ENCODE peak calls at places on chromosomes 3 and 15, in eight cellular contexts. I, E, Q, U, N, K, O and B are unnamed samples.
A peak's percentile ranks its signal among the peaks of the same experiment; 100 is the strongest.

GRCh38 chr3:42662037-42662812 is 8.7 kb downstream of the ZBTB47 start:
- DNase-seq in K (no peak), Q (no peak), E (no peak), N (no peak), I (no peak), O (no peak), U (no peak), B (no peak)

GRCh38 chr3:171428321-171428787 is 31.9 kb downstream of the TNIK start:
- DNase-seq in Q (no peak), E (no peak), O (no peak), N (no peak), U (no peak), I (no peak), K (no peak), B (no peak)

GRCh38 chr15:81120069-81120468 is 14.0 kb upstream of the CFAP161 start:
- DNase-seq in Q (no peak), N (no peak), I (no peak), E (no peak), K (no peak), O (no peak), U (no peak), B (no peak)

GRCh38 chr15:93974804-93975481 is 256.4 kb upstream of the MCTP2 start:
- DNase-seq in Q (no peak), I (peak; percentile 33), N (no peak), O (no peak), U (no peak), E (no peak), K (no peak), B (no peak)

GRCh38 chr15:25670025-25670554 is 193.0 kb downstream of the ATP10A start:
- DNase-seq in O (no peak), U (peak; percentile 77), N (peak; percentile 31), I (peak; percentile 50), Q (no peak), E (no peak), K (peak; percentile 60), B (no peak)

GRCh38 chr15:34993413-34993812 is 5.3 kb upstream of the ZNF770 start:
- DNase-seq in I (no peak), N (no peak), O (no peak), Q (no peak), U (no peak), K (no peak), E (no peak), B (no peak)

GRCh38 chr3:9810357-9810726 is 280 bp downstream of the TTLL3 start:
- DNase-seq in K (no peak), I (no peak), O (no peak), U (no peak), N (no peak), Q (no peak), E (no peak), B (no peak)

GRCh38 chr15:72474912-72475601 is 927 bp downstream of the ARIH1 start:
- DNase-seq in Q (peak; percentile 95), K (peak; percentile 82), N (peak; percentile 78), I (peak; percentile 69), O (peak; percentile 75), U (peak; percentile 87), E (peak; percentile 89), B (peak; percentile 73)

GRCh38 chr3:39101022-39101689 is 6.3 kb downstream of the GORASP1 start:
- DNase-seq in U (no peak), N (peak; percentile 39), E (no peak), O (peak; percentile 62), K (no peak), Q (peak; percentile 85), I (no peak), B (no peak)

GRCh38 chr3:110938629-110939028 is 133.0 kb upstream of the NECTIN3 start:
- DNase-seq in Q (no peak), E (no peak), N (no peak), O (no peak), I (no peak), U (no peak), K (no peak), B (no peak)

GRCh38 chr15:40286061-40286532 is 3.2 kb upstream of the ANKRD63 start:
- DNase-seq in Q (no peak), K (no peak), I (no peak), N (no peak), U (no peak), E (no peak), O (no peak), B (no peak)

GRCh38 chr15:40287968-40288367 is 5.1 kb upstream of the ANKRD63 start:
- DNase-seq in E (no peak), K (no peak), O (no peak), U (no peak), I (no peak), Q (no peak), N (no peak), B (no peak)

GRCh38 chr15:40285151-40285898 is 2.5 kb upstream of the ANKRD63 start:
- DNase-seq in K (no peak), U (no peak), I (no peak), Q (no peak), E (no peak), O (no peak), N (no peak), B (no peak)

GRCh38 chr15:40289140-40289775 is 6.4 kb upstream of the ANKRD63 start:
- DNase-seq in K (no peak), N (peak; percentile 84), Q (no peak), O (no peak), I (no peak), U (no peak), E (no peak), B (no peak)

DNA sequence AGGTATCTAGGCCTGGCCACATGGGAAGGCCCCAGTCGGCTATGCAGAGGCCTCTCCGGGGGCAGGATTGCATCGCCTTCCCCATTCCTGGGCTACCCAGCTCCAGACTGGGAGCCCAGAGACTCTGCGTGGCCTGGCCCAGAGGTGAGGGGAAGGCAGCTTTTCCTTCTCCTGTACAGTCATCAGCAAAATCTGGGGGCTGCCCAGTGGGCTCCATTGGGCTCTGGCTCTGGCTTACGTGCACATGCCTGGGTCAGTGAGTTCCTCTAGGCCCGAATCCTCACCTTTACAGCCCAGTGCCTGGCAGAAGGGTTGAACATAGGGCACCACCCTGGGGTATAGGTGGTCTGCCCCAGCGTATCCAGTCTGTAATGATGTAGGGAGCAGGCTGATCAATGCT is 3.9 kb upstream of the ANKRD63 start:
- DNase-seq in N (no peak), Q (no peak), I (no peak), U (no peak), E (no peak), O (no peak), K (no peak), B (no peak)
- H3K27me3 ChIP-seq in N (peaks cover 21% of the 10 kb centered on the region), Q (peaks cover 22% of the 10 kb centered on the region), I (peaks cover 27% of the 10 kb centered on the region), U (peaks cover 11% of the 10 kb centered on the region), E (peaks cover 26% of the 10 kb centered on the region), O (peaks cover 18% of the 10 kb centered on the region), K (peaks cover 52% of the 10 kb centered on the region), B (peaks cover 9% of the 10 kb centered on the region)

DNA sequence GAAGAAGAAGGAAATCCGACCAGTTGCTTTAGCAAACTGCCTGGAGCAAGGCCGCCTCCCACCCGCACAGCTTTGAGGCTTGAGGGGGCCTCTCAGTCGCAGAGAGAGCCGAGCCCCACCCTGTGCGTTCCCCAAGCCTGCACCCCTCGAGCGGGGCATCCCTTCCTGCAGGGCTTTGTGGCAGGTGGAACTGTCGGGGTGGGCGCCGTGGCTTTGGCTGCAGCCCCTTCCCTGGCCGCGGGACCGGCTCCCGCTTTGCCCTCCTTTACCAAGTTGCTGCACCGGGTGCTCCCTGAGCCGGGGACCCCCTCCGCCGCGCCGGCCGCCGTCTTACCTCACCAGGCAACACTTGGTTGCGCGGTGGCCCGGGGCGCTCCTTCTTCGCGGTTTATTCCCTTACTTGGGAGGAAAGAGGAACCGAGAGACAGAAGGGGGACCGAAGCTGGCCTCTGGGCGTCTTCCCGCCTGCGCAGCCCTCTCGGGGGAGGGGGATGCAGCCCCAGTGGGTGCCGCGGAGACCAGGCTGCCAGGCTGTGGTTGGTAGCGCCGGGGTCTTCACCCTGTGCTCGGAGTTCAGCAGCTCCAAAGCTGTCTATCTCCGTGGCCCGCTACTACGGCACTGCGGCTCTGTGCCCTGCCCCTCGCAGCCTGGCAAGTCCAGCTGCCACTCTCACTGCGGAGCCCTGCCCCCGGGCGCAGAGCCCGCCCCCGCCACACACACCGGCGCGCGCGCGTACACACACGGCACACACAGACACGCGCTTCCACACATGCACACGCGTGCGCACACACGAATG is at the start of gene DGKG:
- DNase-seq in K (peak; percentile 66), Q (peak; percentile 93), O (peak; percentile 65), E (peak; percentile 80), I (no peak), N (peak; percentile 19), U (peak; percentile 76), B (no peak)
- H3K4me3 ChIP-seq in K (peak within 1 kb of the TSS; percentile 22), Q (peak within 1 kb of the TSS; percentile 54), O (peak within 1 kb of the TSS; percentile 38), E (peak within 1 kb of the TSS; percentile 59), I (peak within 1 kb of the TSS; percentile 44), N (peak within 1 kb of the TSS; percentile 29), U (peak within 1 kb of the TSS; percentile 82), B (peak within 1 kb of the TSS; percentile 22)

GRCh38 chr15:70293138-70293537 is 195.4 kb upstream of the TLE3 start:
- DNase-seq in N (no peak), I (no peak), K (no peak), Q (no peak), O (no peak), E (no peak), U (no peak), B (no peak)

GRCh38 chr15:70294906-70295305 is 197.2 kb upstream of the TLE3 start:
- DNase-seq in N (no peak), I (no peak), O (no peak), U (no peak), Q (no peak), K (no peak), E (no peak), B (no peak)

GRCh38 chr15:70291696-70292510 is 194.2 kb upstream of the TLE3 start:
- DNase-seq in E (no peak), I (no peak), N (no peak), O (no peak), U (no peak), K (no peak), Q (no peak), B (no peak)

GRCh38 chr15:70292511-70292760 is 194.7 kb upstream of the TLE3 start:
- DNase-seq in N (no peak), E (no peak), I (no peak), O (no peak), K (no peak), U (no peak), Q (no peak), B (no peak)

DNA sequence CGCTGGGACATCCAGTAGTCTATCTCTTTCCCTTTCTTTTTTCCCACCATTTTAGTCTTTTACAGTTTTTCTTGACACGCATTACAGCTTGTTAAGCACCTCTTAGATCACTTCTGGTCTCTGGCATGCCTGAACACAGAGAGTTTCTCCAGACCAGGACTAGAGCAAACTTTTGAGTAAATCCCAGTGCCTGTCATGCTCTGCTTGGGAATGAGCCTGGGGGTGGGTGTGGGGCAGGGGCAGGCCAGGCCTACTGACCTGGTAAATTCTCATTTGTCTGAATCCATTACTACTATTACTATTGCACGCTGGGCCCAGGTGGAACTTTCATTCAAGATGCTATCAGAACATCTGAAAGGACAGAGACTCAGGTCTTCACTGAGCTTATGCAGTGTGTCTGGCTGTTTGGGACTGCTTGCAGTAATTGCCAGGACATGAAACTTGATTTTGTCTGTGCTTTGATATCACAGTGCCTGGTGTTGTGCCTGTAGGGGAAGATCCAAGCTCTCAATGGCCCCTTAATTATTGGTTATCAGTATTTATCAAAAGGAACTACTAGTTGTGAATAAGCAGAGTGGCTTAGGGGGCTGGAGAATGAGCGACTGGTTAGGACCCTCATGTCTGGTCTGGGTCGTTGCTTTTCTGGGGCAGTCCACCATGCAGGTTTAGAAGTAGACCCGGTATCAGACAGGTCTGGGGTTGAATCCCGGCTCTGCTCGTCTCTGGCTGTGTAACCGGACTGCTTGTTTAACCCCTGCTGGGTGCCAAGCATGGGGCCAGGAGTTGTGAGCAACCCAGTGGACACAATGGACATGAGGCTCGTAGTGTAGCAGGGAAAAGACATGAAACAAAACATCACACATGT is 196.1 kb upstream of the TLE3 start:
- DNase-seq in N (no peak), Q (no peak), U (no peak), E (no peak), I (no peak), K (no peak), O (no peak), B (no peak)
- H3K27me3 ChIP-seq in N (no peaks in the 10 kb centered on the region), Q (no peaks in the 10 kb centered on the region), U (no peaks in the 10 kb centered on the region), E (no peaks in the 10 kb centered on the region), I (peaks cover 2% of the 10 kb centered on the region), K (no peaks in the 10 kb centered on the region), O (no peaks in the 10 kb centered on the region), B (no peaks in the 10 kb centered on the region)

GRCh38 chr3:142026333-142026732 is 123.0 kb downstream of the TFDP2 start:
- DNase-seq in N (no peak), Q (no peak), I (no peak), E (no peak), K (no peak), U (no peak), O (no peak), B (no peak)
- H3K4me3 ChIP-seq in N (no peak overlapping the region), Q (no peak overlapping the region), I (no peak overlapping the region), E (no peak overlapping the region), K (no peak overlapping the region), U (no peak overlapping the region), O (no peak overlapping the region), B (no peak overlapping the region)